ENCODE peak calls at places on chromosomes 12 and 14, in eight cellular contexts. C is NCI-H1436 treated with DMSO at 0.1 percent for 48 hours; L is stimulated activated naive CD8-positive, alpha-beta T cell treated with anti-CD3 and anti-CD28 coated beads, Interleukin-15, Interleukin-2, amounts not matched to agents 100 U/mL and 50 U/mL, for 24 hours; J is nucleus accumbens; U is NCI-H345; I is amniotic stem cell; F is stimulated activated CD8-positive, alpha-beta memory T cell treated with anti-CD3 and anti-CD28 coated beads, Interleukin-15, amount 100 ng/mL, for 1 hour; O is astrocyte. P is an unnamed sample.

GRCh38 chr14:106395460-106396050 is 869.2 kb downstream of the TMEM121 start:
- DNase-seq in C (no peak), L (no peak), J (no peak), U (no peak), I (no peak), F (no peak), O (no peak), P (no peak)

GRCh38 chr12:94304566-94305061 is 155.1 kb downstream of the CEP83 start:
- DNase-seq in C (no peak), L (no peak), J (no peak), U (no peak), I (peak), F (no peak), O (peak), P (no peak)

GRCh38 chr12:42119085-42119633 is 25.5 kb downstream of the GXYLT1 start:
- DNase-seq in C (no peak), L (no peak), J (no peak), U (no peak), I (no peak), F (no peak), O (peak), P (no peak)

GRCh38 chr12:46153267-46153872 is 115.5 kb downstream of the SLC38A1 start:
- DNase-seq in C (no peak), L (no peak), J (no peak), U (no peak), I (peak), F (no peak), O (peak), P (no peak)

GRCh38 chr12:67773896-67774295 is 125.4 kb downstream of the DYRK2 start:
- DNase-seq in C (no peak), L (no peak), J (no peak), U (no peak), I (no peak), F (no peak), O (no peak), P (no peak)

GRCh38 chr14:102320033-102320660 is 601 bp downstream of the ZNF839 start:
- DNase-seq in C (no peak), L (peak), J (peak), U (peak), I (no peak), F (no peak), O (peak), P (no peak)

GRCh38 chr12:70849265-70849960 is 71.1 kb downstream of the PTPRR start:
- DNase-seq in C (no peak), L (no peak), J (no peak), U (peak), I (peak), F (no peak), O (peak), P (no peak)

GRCh38 chr14:74686324-74686723 is 26.6 kb downstream of the AREL1 start:
- DNase-seq in C (no peak), L (no peak), J (no peak), U (no peak), I (no peak), F (no peak), O (no peak), P (no peak)

GRCh38 chr14:34660796-34661195 is 30.8 kb upstream of the SNX6 start:
- DNase-seq in C (no peak), L (no peak), J (no peak), U (no peak), I (no peak), F (no peak), O (no peak), P (no peak)